ENCODE peak calls at places on chromosomes 7 and 10, in ten cellular contexts. B is NT2/D1, N is esophagus squamous epithelium, Z is heart right ventricle, M is body of pancreas, R is uterus, X is cardiac fibroblast, C is OCI-LY7, P is endothelial cell of umbilical vein, S is IMR-90. G is an unnamed sample.

GRCh38 chr10:133176546-133176945 is 16.5 kb downstream of the KNDC1 start:
- DNase-seq in B (no peak), N (no peak), Z (no peak), M (no peak), R (no peak), X (no peak), C (no peak), P (no peak), S (no peak), G (no peak)

GRCh38 chr10:90407116-90407515 is 450.7 kb downstream of the HTR7 start:
- DNase-seq in B (no peak), N (no peak), Z (no peak), M (no peak), R (no peak), X (peak), C (no peak), P (no peak), S (peak), G (no peak)

GRCh38 chr7:92768501-92769360 is 67.6 kb downstream of the CDK6 start:
- DNase-seq in B (no peak), N (no peak), Z (no peak), M (no peak), R (no peak), X (peak), C (peak), P (no peak), S (peak), G (no peak)

GRCh38 chr10:93471110-93471651 is 11.0 kb downstream of the MYOF start:
- DNase-seq in B (no peak), N (no peak), Z (no peak), M (no peak), R (no peak), X (peak), C (no peak), P (peak), S (peak), G (peak)

GRCh38 chr7:156420496-156420895 is 220.1 kb upstream of the RNF32 start:
- DNase-seq in B (no peak), N (no peak), Z (no peak), M (no peak), R (no peak), X (no peak), C (no peak), P (no peak), S (no peak), G (no peak)

GRCh38 chr7:366171-366916 is 76.4 kb downstream of the FOXL3 start:
- DNase-seq in B (no peak), N (no peak), Z (no peak), M (no peak), R (no peak), X (peak), C (no peak), P (peak), S (peak), G (no peak)

GRCh38 chr10:86144301-86144700 is 222.3 kb downstream of the GRID1 start:
- DNase-seq in B (no peak), N (no peak), Z (no peak), M (no peak), R (no peak), X (no peak), C (no peak), P (no peak), S (no peak), G (no peak)

GRCh38 chr10:77516575-77516974 is 121.0 kb downstream of the KCNMA1 start:
- DNase-seq in B (no peak), N (no peak), Z (no peak), M (no peak), R (no peak), X (no peak), C (no peak), P (no peak), S (no peak), G (no peak)

GRCh38 chr10:60606343-60607080 is 171.8 kb upstream of the CDK1 start:
- DNase-seq in B (no peak), N (no peak), Z (no peak), M (no peak), R (no peak), X (peak), C (no peak), P (peak), S (peak), G (no peak)

GRCh38 chr10:8305871-8306652 is 251.6 kb downstream of the GATA3 start:
- DNase-seq in B (no peak), N (no peak), Z (no peak), M (no peak), R (no peak), X (peak), C (no peak), P (no peak), S (no peak), G (no peak)

GRCh38 chr10:97875391-97875790 is 25.7 kb downstream of the GOLGA7B start:
- DNase-seq in B (no peak), N (no peak), Z (peak), M (no peak), R (no peak), X (no peak), C (no peak), P (peak), S (no peak), G (no peak)

GRCh38 chr10:61183971-61184370 is 240.0 kb upstream of the RHOBTB1 start:
- DNase-seq in B (no peak), N (no peak), Z (no peak), M (no peak), R (no peak), X (no peak), C (no peak), P (no peak), S (no peak), G (no peak)

GRCh38 chr7:31853380-31853779 is 166.4 kb downstream of the PPP1R17 start:
- DNase-seq in B (no peak), N (no peak), Z (no peak), M (no peak), R (no peak), X (no peak), C (no peak), P (no peak), S (peak), G (no peak)

GRCh38 chr7:130324270-130324669 is 20.3 kb upstream of the CPA5 start:
- DNase-seq in B (no peak), N (no peak), Z (no peak), M (no peak), R (no peak), X (no peak), C (no peak), P (no peak), S (no peak), G (no peak)

GRCh38 chr10:14605231-14605925 is 169.3 kb downstream of the FAM107B start:
- DNase-seq in B (no peak), N (no peak), Z (no peak), M (no peak), R (no peak), X (peak), C (no peak), P (peak), S (peak), G (no peak)

DNA sequence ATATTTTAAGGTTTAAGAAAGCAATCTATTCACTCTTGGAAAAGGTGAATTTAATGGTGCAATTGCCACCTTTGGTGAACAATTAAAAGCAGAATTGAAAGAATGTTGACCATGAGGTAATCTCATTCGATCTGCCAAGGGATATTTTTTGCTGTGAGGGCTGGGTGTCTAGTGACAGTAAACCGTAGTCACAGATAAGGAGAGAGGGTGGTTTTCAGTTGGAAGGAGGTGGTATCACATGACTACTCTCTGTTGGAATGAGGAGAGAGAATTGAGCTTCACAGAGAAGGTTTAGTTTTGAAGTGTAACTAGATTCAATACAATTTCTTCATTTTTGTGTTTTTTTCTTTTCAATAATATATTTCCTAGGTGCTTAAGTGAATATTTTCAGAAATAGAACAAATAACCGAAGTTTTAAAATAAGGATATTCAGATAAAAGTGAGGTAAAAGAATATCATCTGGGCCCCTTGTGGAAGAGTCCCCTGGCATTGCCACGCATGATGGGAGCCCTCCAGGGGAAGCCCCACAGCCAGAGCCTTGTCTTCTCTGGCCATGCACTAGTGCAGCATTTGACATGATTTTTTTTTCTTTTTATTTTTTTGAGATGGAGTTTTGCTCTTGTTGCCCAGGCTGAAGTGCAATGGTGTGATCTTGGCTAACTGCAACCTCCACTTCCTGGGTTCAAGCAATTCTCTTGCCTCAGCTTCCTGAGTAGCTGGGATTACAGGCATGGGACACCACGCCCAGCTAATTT is 73.4 kb downstream of the GPR141 start:
- DNase-seq in B (no peak), N (no peak), Z (no peak), M (no peak), R (no peak), X (no peak), C (no peak), P (no peak), S (no peak), G (no peak)
- H3K4me3 ChIP-seq in B (no peak), N (no peak), Z (no peak), M (peak), R (no peak), X (no peak), C (no peak), P (no peak), S (no peak), G (no peak)

DNA sequence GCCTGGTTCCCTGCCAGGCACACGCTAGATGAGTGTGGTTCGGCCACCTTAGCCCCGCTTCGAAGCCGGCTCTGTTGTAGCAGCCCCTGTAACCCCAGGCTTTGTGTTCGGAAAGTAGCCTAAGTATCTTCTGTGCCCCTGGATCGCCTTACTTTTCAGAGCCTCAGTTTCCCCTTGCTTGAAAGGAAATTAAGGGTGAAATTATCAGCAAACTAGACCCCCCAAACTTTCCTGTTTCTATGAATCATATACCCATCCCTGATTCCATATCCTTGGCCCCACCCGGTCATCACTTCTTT is 312 bp downstream of the PDCD11 start:
- DNase-seq in B (no peak), N (no peak), Z (no peak), M (no peak), R (no peak), X (no peak), C (no peak), P (no peak), S (no peak), G (no peak)
- H3K4me3 ChIP-seq in B (peak), N (peak), Z (peak), M (peak), R (peak), X (peak), C (peak), P (peak), S (peak), G (peak)

GRCh38 chr10:125035136-125035535 is 93.2 kb downstream of the ZRANB1 start:
- DNase-seq in B (no peak), N (no peak), Z (no peak), M (no peak), R (no peak), X (peak), C (no peak), P (peak), S (peak), G (peak)
- H3K4me3 ChIP-seq in B (no peak), N (no peak), Z (no peak), M (no peak), R (no peak), X (no peak), C (no peak), P (peak), S (peak), G (peak)

DNA sequence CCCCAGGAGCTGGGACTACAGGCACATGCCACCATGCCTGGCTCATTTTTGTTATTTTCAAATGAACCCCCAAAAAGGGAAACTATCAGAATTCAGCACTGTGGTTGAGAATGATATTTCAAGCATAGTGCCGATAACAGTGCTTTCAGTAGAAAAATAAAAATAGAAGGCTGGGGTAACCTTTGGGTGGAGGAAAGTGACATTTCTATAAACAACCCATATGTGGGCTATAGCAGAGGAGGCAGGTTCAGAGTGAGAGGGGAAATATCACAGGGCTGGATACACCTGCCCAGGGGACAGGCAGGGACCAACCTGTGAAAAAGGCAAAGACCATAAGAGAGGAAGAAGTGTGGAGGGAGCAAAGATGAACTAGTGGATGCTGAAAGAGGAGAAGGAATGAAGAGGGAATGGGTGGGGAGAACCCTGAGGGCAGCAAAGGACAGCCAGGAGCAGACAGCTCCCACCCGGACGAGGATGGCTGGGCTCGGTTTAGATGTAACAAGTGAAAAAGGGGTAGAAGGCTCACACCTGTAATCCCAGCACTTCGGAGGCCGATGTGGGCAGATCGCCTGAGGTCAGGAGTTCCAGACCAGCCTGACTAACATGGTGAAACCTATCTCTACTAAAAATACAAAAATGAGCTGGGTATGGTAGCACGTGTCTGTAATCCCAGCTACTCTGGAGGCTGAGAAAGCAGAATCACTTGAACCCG is 56.5 kb downstream of the MAP3K8 start:
- DNase-seq in B (no peak), N (no peak), Z (no peak), M (no peak), R (no peak), X (no peak), C (no peak), P (no peak), S (no peak), G (no peak)
- H3K4me3 ChIP-seq in B (no peak), N (no peak), Z (no peak), M (no peak), R (no peak), X (no peak), C (no peak), P (no peak), S (no peak), G (no peak)

GRCh38 chr10:102801496-102801895 is 35.7 kb downstream of the CYP17A1 start:
- DNase-seq in B (no peak), N (no peak), Z (no peak), M (no peak), R (no peak), X (peak), C (no peak), P (peak), S (no peak), G (no peak)
- H3K4me3 ChIP-seq in B (no peak), N (no peak), Z (no peak), M (no peak), R (no peak), X (no peak), C (no peak), P (no peak), S (no peak), G (no peak)

DNA sequence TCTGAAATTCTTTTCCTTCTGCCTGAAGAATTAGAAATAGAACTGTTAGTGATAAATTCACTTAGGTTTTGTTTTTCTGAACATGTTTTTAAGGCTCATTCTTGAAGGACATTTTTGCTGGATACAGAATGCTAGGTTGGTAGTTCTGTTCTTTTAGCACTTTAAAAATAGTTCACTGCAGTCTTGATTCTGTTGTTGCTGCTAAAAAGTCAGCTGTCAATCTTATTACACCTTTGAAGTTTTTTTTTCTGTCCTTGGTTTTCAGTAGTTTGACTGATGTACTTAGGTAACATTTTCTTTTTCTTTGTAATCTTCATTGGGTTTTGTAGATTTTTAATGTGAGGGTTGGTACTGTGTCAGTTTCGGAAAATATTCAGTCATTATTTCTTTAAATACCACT is 48.7 kb downstream of the C1GALT1 start:
- DNase-seq in B (no peak), N (no peak), Z (no peak), M (no peak), R (no peak), X (no peak), C (no peak), P (no peak), S (no peak), G (no peak)
- H3K4me3 ChIP-seq in B (no peak), N (no peak), Z (no peak), M (no peak), R (no peak), X (no peak), C (no peak), P (no peak), S (no peak), G (no peak)

GRCh38 chr7:66687186-66687585 is 53.3 kb upstream of the RABGEF1 start:
- DNase-seq in B (no peak), N (no peak), Z (no peak), M (no peak), R (no peak), X (no peak), C (no peak), P (no peak), S (no peak), G (no peak)

GRCh38 chr7:66682350-66683093 is 53.8 kb downstream of the KCTD7 start:
- DNase-seq in B (no peak), N (no peak), Z (peak), M (peak), R (no peak), X (peak), C (peak), P (peak), S (peak), G (no peak)

GRCh38 chr7:66681491-66682349 is 53.0 kb downstream of the KCTD7 start:
- DNase-seq in B (peak), N (peak), Z (peak), M (peak), R (peak), X (peak), C (peak), P (peak), S (peak), G (peak)

GRCh38 chr7:66679633-66679980 is 50.9 kb downstream of the KCTD7 start:
- DNase-seq in B (no peak), N (no peak), Z (no peak), M (peak), R (no peak), X (no peak), C (no peak), P (no peak), S (no peak), G (no peak)

DNA sequence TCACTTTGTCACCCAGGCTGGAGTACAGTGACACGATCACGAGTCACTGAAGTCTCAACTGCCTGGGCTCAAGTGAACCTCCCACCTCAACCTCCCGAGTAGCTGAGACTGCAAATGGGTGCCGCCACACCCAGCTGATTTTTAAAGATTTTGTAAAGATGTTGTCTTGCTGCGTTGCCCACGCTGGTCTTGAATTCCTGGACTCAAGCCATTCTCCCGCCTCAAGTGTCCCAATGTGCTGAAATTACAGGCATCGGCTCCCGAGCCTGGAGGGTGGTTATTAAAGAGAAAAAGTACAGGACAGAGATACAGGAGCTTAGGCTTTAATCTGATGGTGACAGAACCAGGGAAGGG is 55.1 kb downstream of the KCTD7 start:
- DNase-seq in B (no peak), N (no peak), Z (no peak), M (no peak), R (no peak), X (peak), C (no peak), P (no peak), S (no peak), G (no peak)
- H3K4me3 ChIP-seq in B (no peak), N (no peak), Z (no peak), M (no peak), R (no peak), X (no peak), C (no peak), P (no peak), S (no peak), G (no peak)

GRCh38 chr7:28958235-28958945 is at the start of gene TRIL:
- DNase-seq in B (peak), N (no peak), Z (peak), M (peak), R (peak), X (peak), C (no peak), P (peak), S (peak), G (peak)
- H3K4me3 ChIP-seq in B (peak), N (peak), Z (peak), M (no peak), R (peak), X (peak), C (no peak), P (peak), S (peak), G (peak)

DNA sequence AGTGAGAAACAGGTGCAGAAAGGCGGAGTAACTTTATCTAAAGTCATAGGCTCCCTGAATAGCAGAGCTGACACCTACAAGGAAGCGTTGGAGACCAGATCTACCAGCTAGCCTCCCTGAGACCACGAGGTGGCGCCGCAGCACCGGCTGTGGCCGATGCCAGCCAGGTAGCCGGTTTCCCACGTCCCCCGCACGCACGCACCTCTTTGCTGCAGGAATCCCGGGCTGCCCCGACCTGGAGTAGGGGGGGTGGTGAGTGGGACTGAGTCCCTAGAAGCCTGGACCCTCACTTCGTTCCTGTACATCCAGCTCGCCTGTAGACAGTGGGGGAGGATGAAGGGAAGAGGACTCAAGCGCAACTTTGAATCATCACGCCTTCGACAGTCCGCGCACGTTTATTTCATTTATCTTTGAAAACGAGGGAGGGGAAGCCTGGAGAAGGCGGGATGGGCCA is 3.7 kb downstream of the ELOVL3 start:
- DNase-seq in B (peak), N (no peak), Z (peak), M (peak), R (peak), X (peak), C (peak), P (peak), S (peak), G (peak)
- H3K4me3 ChIP-seq in B (peak), N (peak), Z (peak), M (no peak), R (no peak), X (peak), C (no peak), P (no peak), S (peak), G (peak)

GRCh38 chr10:67837519-67838314 is at the start of gene DNAJC12:
- DNase-seq in B (no peak), N (no peak), Z (no peak), M (no peak), R (no peak), X (peak), C (peak), P (peak), S (peak), G (no peak)
- H3K4me3 ChIP-seq in B (no peak), N (peak), Z (peak), M (peak), R (peak), X (peak), C (peak), P (no peak), S (peak), G (peak)

G was measured in astrocyte of the cerebellum.